ENCODE peak calls at places on chromosomes 1 and 21, in four cellular contexts. Q is memory B cell, T is omental fat pad, E is Kasumi-1. N is an unnamed sample.

GRCh38 chr1:61435226-61435625 is 289.7 kb downstream of the TM2D1 start:
- DNase-seq in E (no peak), T (no peak), Q (no peak), N (no peak)

GRCh38 chr1:167935252-167936067 is 1.0 kb upstream of the DCAF6 start:
- DNase-seq in E (peak; percentile 53), Q (peak; percentile 32), T (no peak), N (peak; percentile 59)

GRCh38 chr1:89908294-89908992 is 86.5 kb upstream of the ZNF326 start:
- DNase-seq in E (peak; percentile 33), T (no peak), Q (no peak), N (no peak)

GRCh38 chr1:48657413-48657812 is 119.3 kb downstream of the BEND5 start:
- DNase-seq in Q (no peak), T (no peak), E (no peak), N (no peak)

GRCh38 chr1:119480175-119480574 is 26.8 kb upstream of the HSD3B1 start:
- DNase-seq in Q (no peak), E (no peak), T (no peak), N (no peak)

GRCh38 chr1:234090212-234091064 is 186.0 kb downstream of the SLC35F3 start:
- DNase-seq in E (no peak), Q (no peak), T (no peak), N (peak; percentile 38)

GRCh38 chr1:56074357-56074717 is 505.0 kb downstream of the PLPP3 start:
- DNase-seq in E (no peak), Q (no peak), T (no peak), N (no peak)

GRCh38 chr1:96362623-96363022 is 359.0 kb upstream of the PTBP2 start:
- DNase-seq in E (peak; percentile 97), Q (no peak), T (no peak), N (peak; percentile 97)

GRCh38 chr1:12021616-12022015 is 2.3 kb downstream of the MIIP start:
- DNase-seq in Q (no peak), E (no peak), T (no peak), N (no peak)

GRCh38 chr21:36350282-36350910 is 30.4 kb downstream of the MORC3 start:
- DNase-seq in Q (no peak), E (no peak), T (no peak), N (no peak)

GRCh38 chr1:161122967-161123366 is 5.1 kb downstream of the NIT1 start:
- DNase-seq in Q (no peak), T (no peak), E (no peak), N (no peak)

GRCh38 chr1:29993950-29994349 is 729.4 kb downstream of the MATN1 start:
- DNase-seq in Q (no peak), T (no peak), E (no peak), N (no peak)

GRCh38 chr1:52676249-52676903 is 21.8 kb downstream of the COA7 start:
- DNase-seq in E (no peak), T (no peak), Q (no peak), N (no peak)

GRCh38 chr1:8121261-8122159 is 95.4 kb upstream of the ERRFI1 start:
- DNase-seq in E (no peak), T (no peak), Q (no peak), N (peak; percentile 93)

GRCh38 chr1:172338295-172338735 is 82.2 kb upstream of the C1orf105 start:
- DNase-seq in E (no peak), Q (no peak), T (no peak), N (no peak)

GRCh38 chr1:61670016-61670415 is 54.9 kb downstream of the TM2D1 start:
- DNase-seq in T (no peak), Q (no peak), E (no peak), N (no peak)

GRCh38 chr1:200673952-200674823 is 4.5 kb upstream of the DDX59 start:
- DNase-seq in E (no peak), Q (no peak), T (no peak), N (peak; percentile 92)

GRCh38 chr1:107299521-107299920 is 158.7 kb downstream of the NTNG1 start:
- DNase-seq in Q (no peak), E (no peak), T (no peak), N (no peak)

GRCh38 chr1:207659545-207660148 is 14.7 kb downstream of the CR1L start:
- DNase-seq in T (no peak), E (no peak), Q (no peak), N (peak; percentile 64)

GRCh38 chr1:17932164-17932563 is 175.4 kb upstream of the IGSF21 start:
- DNase-seq in E (no peak), T (no peak), Q (no peak), N (no peak)

GRCh38 chr1:201639391-201639790 is 100.5 kb downstream of the NAV1 start:
- DNase-seq in Q (no peak), T (no peak), E (no peak), N (no peak)

GRCh38 chr1:167627865-167628641 is 2.0 kb upstream of the RCSD1 start:
- DNase-seq in E (peak; percentile 77), T (no peak), Q (peak; percentile 58), N (no peak)

GRCh38 chr21:31895069-31895851 is 22.4 kb downstream of the HUNK start:
- DNase-seq in T (no peak), Q (no peak), E (no peak), N (no peak)

GRCh38 chr1:16275591-16275990 is 38.6 kb upstream of the CPLANE2 start:
- DNase-seq in Q (no peak), T (no peak), E (no peak), N (no peak)

GRCh38 chr1:9041116-9041779 is 15.0 kb upstream of the SLC2A7 start:
- DNase-seq in Q (no peak), E (no peak), T (no peak), N (no peak)

GRCh38 chr1:238562376-238562775 is 671.7 kb upstream of the ZP4 start:
- DNase-seq in T (no peak), E (no peak), Q (no peak), N (peak; percentile 57)

GRCh38 chr1:99004270-99005141 is at the start of gene PLPPR5:
- DNase-seq in T (no peak), Q (no peak), E (no peak), N (no peak)

GRCh38 chr1:34639701-34640100 is 115.1 kb upstream of the GJB5 start:
- DNase-seq in T (no peak), E (no peak), Q (no peak), N (no peak)

GRCh38 chr1:76868154-76868882 is 1.0 kb downstream of the ST6GALNAC5 start:
- DNase-seq in E (peak; percentile 9), Q (no peak), T (no peak), N (peak; percentile 21)

GRCh38 chr1:174239541-174239940 is 80.2 kb downstream of the RABGAP1L start:
- DNase-seq in T (no peak), Q (no peak), E (no peak), N (no peak)

GRCh38 chr1:17437260-17438175 is 2.0 kb downstream of the RCC2 start:
- DNase-seq in T (no peak), E (no peak), Q (peak; percentile 60), N (peak; percentile 45)

GRCh38 chr1:7884757-7885156 is 31.9 kb upstream of the UTS2 start:
- DNase-seq in Q (no peak), E (no peak), T (no peak), N (no peak)

GRCh38 chr21:42411197-42411869 is 7.6 kb downstream of the UBASH3A start:
- DNase-seq in E (no peak), T (no peak), Q (no peak), N (no peak)

GRCh38 chr1:214422137-214422671 is 129.2 kb downstream of the PTPN14 start:
- DNase-seq in E (no peak), Q (no peak), T (no peak), N (peak; percentile 84)

GRCh38 chr1:89622895-89623294 is 10.0 kb upstream of the LRRC8C start:
- DNase-seq in E (peak; percentile 25), T (no peak), Q (no peak), N (peak; percentile 14)

N was measured in MCF 10A.